ENCODE peak calls at places on chromosomes 5 and 9, in six cellular contexts. One of them, this sample, is unnamed.
A peak's percentile ranks its signal among the peaks of the same experiment; 100 is the strongest.

GRCh38 chr5:172334196-172334595 is 50.6 kb upstream of the UBTD2 start:
- DNase-seq in psoas muscle: no peak
- DNase-seq in HCT116: no peak
- DNase-seq in heart right ventricle: no peak
- DNase-seq in transverse colon: no peak
- DNase-seq in CD8-positive, alpha-beta T cell: no peak
- DNase-seq in this sample: no peak

GRCh38 chr5:3709058-3709723 is 113.6 kb downstream of the IRX1 start:
- DNase-seq in psoas muscle: no peak
- DNase-seq in HCT116: no peak
- DNase-seq in heart right ventricle: no peak
- DNase-seq in transverse colon: no peak
- DNase-seq in CD8-positive, alpha-beta T cell: no peak
- DNase-seq in this sample: no peak

GRCh38 chr9:82761911-82762310 is 301.0 kb downstream of the RASEF start:
- DNase-seq in psoas muscle: no peak
- DNase-seq in HCT116: no peak
- DNase-seq in heart right ventricle: no peak
- DNase-seq in transverse colon: no peak
- DNase-seq in CD8-positive, alpha-beta T cell: no peak
- DNase-seq in this sample: no peak

GRCh38 chr9:98877211-98877730 is 66.4 kb upstream of the COL15A1 start:
- DNase-seq in psoas muscle: no peak
- DNase-seq in HCT116: no peak
- DNase-seq in heart right ventricle: no peak
- DNase-seq in transverse colon: no peak
- DNase-seq in CD8-positive, alpha-beta T cell: no peak
- DNase-seq in this sample: no peak

GRCh38 chr9:92151691-92152393 is 36.6 kb upstream of the SPTLC1 start:
- DNase-seq in psoas muscle: no peak
- DNase-seq in HCT116: no peak
- DNase-seq in heart right ventricle: no peak
- DNase-seq in transverse colon: no peak
- DNase-seq in CD8-positive, alpha-beta T cell: no peak
- DNase-seq in this sample: no peak

GRCh38 chr9:113808391-113809191 is 67.5 kb upstream of the ZNF618 start:
- DNase-seq in psoas muscle: peak; percentile 22
- DNase-seq in HCT116: peak; percentile 26
- DNase-seq in heart right ventricle: no peak
- DNase-seq in transverse colon: no peak
- DNase-seq in CD8-positive, alpha-beta T cell: no peak
- DNase-seq in this sample: peak; percentile 82

GRCh38 chr9:2722715-2723114 is 5.4 kb downstream of the KCNV2 start:
- DNase-seq in psoas muscle: peak; percentile 27
- DNase-seq in HCT116: no peak
- DNase-seq in heart right ventricle: no peak
- DNase-seq in transverse colon: no peak
- DNase-seq in CD8-positive, alpha-beta T cell: no peak
- DNase-seq in this sample: no peak

GRCh38 chr9:87564111-87564510 is 66.4 kb downstream of the DAPK1 start:
- DNase-seq in psoas muscle: no peak
- DNase-seq in HCT116: no peak
- DNase-seq in heart right ventricle: no peak
- DNase-seq in transverse colon: no peak
- DNase-seq in CD8-positive, alpha-beta T cell: no peak
- DNase-seq in this sample: no peak

GRCh38 chr9:97599447-97599846 is 33.7 kb downstream of the TSTD2 start:
- DNase-seq in psoas muscle: no peak
- DNase-seq in HCT116: no peak
- DNase-seq in heart right ventricle: no peak
- DNase-seq in transverse colon: no peak
- DNase-seq in CD8-positive, alpha-beta T cell: no peak
- DNase-seq in this sample: no peak

GRCh38 chr9:97598461-97599288 is 34.5 kb downstream of the TSTD2 start:
- DNase-seq in psoas muscle: peak; percentile 66
- DNase-seq in HCT116: peak; percentile 46
- DNase-seq in heart right ventricle: peak; percentile 84
- DNase-seq in transverse colon: peak; percentile 80
- DNase-seq in CD8-positive, alpha-beta T cell: peak; percentile 46
- DNase-seq in this sample: peak; percentile 82

GRCh38 chr9:97594414-97594921 is 38.7 kb downstream of the TSTD2 start:
- DNase-seq in psoas muscle: peak; percentile 74
- DNase-seq in HCT116: no peak
- DNase-seq in heart right ventricle: peak; percentile 54
- DNase-seq in transverse colon: no peak
- DNase-seq in CD8-positive, alpha-beta T cell: no peak
- DNase-seq in this sample: no peak

GRCh38 chr9:97593960-97594359 is 39.2 kb downstream of the TSTD2 start:
- DNase-seq in psoas muscle: no peak
- DNase-seq in HCT116: no peak
- DNase-seq in heart right ventricle: no peak
- DNase-seq in transverse colon: no peak
- DNase-seq in CD8-positive, alpha-beta T cell: no peak
- DNase-seq in this sample: no peak

GRCh38 chr9:97596906-97597305 is 36.3 kb downstream of the TSTD2 start:
- DNase-seq in psoas muscle: no peak
- DNase-seq in HCT116: no peak
- DNase-seq in heart right ventricle: no peak
- DNase-seq in transverse colon: no peak
- DNase-seq in CD8-positive, alpha-beta T cell: no peak
- DNase-seq in this sample: no peak
- H3K27ac ChIP-seq in psoas muscle: peak overlapping the region; percentile 77
- H3K27ac ChIP-seq in HCT116: no peak overlapping the region
- H3K27ac ChIP-seq in heart right ventricle: no peak overlapping the region
- H3K27ac ChIP-seq in transverse colon: peak overlapping the region; percentile 17
- H3K27ac ChIP-seq in CD8-positive, alpha-beta T cell: no peak overlapping the region
- H3K27ac ChIP-seq in this sample: peak overlapping the region; percentile 78

DNA sequence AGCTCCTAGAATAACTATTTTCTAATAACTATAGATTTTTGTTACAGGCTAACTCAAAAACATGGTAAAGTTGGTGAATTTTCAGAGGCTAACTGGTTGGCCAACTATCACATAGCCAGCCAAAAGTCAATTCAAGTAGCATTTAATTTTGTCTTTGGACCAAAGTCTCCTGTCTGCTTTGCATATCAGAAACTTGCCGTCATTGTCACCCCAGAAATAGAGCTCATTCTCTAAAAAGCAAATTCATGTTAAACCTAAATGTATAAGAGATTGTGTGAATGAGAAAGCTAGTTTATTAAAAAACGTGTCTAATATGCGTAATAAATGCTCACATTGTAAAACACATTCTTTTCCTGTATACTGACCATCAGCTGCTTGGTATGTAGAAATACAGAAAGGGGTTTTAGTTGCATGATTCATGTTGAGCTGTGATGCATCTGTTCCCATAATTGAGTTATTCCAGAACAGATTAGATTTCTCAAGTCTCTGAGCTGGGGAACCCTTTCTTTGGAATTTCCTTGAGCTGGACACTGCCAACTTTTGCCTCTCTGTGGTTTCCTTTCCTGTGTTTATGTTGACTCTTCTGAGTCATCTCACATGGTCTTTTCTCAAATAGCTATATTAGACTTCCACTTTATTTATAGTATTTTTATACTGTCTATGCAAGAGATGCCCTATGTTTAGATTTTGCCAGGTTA is 7.3 kb downstream of the SRFBP1 start:
- DNase-seq in psoas muscle: no peak
- DNase-seq in HCT116: peak; percentile 61
- DNase-seq in heart right ventricle: no peak
- DNase-seq in transverse colon: no peak
- DNase-seq in CD8-positive, alpha-beta T cell: no peak
- DNase-seq in this sample: no peak
- H3K4me3 ChIP-seq in psoas muscle: peak overlapping the region; percentile 35
- H3K4me3 ChIP-seq in HCT116: no peak overlapping the region
- H3K4me3 ChIP-seq in heart right ventricle: no peak overlapping the region
- H3K4me3 ChIP-seq in transverse colon: no peak overlapping the region
- H3K4me3 ChIP-seq in CD8-positive, alpha-beta T cell: no peak overlapping the region
- H3K4me3 ChIP-seq in this sample: no peak overlapping the region

DNA sequence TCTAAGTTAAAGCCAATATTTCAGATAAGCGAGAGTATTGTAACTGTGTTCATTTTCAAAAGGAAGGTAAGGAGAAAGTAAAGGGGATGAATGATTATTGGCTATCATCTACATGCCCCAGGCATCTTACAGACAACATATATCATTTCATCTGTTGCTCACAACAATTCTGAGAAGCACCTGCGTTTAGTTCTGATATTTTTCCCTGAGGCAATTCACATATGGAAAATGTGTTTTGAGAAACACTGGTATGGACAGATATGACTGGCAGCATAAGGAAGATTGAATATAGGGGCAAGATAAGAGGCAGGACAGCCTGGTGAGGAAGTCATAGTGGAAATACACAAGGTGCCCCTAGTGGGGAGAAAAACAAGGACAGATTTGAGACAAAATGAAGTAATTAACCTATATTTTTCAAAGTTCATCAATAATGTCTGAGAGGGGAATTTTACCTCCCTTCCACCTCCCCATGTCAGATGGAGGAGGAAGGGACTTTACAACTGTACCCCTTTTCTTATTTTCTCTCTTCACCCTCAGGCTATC is 87.7 kb upstream of the TRIM32 start:
- DNase-seq in psoas muscle: no peak
- DNase-seq in HCT116: no peak
- DNase-seq in heart right ventricle: no peak
- DNase-seq in transverse colon: no peak
- DNase-seq in CD8-positive, alpha-beta T cell: no peak
- DNase-seq in this sample: no peak
- TF ChIP-seq CTCF in psoas muscle: no peak
- TF ChIP-seq CTCF in HCT116: peak; percentile 39
- TF ChIP-seq CTCF in heart right ventricle: no peak
- TF ChIP-seq CTCF in transverse colon: no peak
- TF ChIP-seq CTCF in CD8-positive, alpha-beta T cell: no peak
- TF ChIP-seq CTCF in this sample: no peak

DNA sequence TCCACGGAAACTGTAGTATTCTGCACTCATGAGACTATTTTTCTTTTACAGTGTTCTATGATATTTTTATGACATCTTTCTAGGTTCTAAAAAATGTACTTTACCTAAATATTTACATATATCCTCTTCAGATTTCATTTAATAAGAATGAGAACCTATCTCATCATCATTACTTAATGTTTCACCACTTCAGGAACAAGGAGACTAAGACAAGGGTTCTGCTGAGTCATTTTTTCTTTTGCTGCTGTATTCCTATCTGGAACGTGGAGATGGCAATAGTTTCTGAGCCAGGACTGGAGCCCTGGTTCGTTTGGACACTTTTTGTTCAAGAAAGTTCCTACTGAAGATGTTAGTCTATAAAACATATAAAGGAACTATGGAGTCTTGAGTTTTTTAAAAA is 258.2 kb upstream of the MAP3K1 start:
- DNase-seq in psoas muscle: no peak
- DNase-seq in HCT116: no peak
- DNase-seq in heart right ventricle: no peak
- DNase-seq in transverse colon: no peak
- DNase-seq in CD8-positive, alpha-beta T cell: no peak
- DNase-seq in this sample: no peak
- H3K27ac ChIP-seq in psoas muscle: no peak overlapping the region
- H3K27ac ChIP-seq in HCT116: no peak overlapping the region
- H3K27ac ChIP-seq in heart right ventricle: no peak overlapping the region
- H3K27ac ChIP-seq in transverse colon: no peak overlapping the region
- H3K27ac ChIP-seq in CD8-positive, alpha-beta T cell: no peak overlapping the region
- H3K27ac ChIP-seq in this sample: no peak overlapping the region

GRCh38 chr9:93183663-93184438 is at the start of gene WNK2:
- DNase-seq in psoas muscle: peak; percentile 34
- DNase-seq in HCT116: no peak
- DNase-seq in heart right ventricle: no peak
- DNase-seq in transverse colon: peak; percentile 67
- DNase-seq in CD8-positive, alpha-beta T cell: no peak
- DNase-seq in this sample: no peak
- H3K4me3 ChIP-seq in psoas muscle: peak within 1 kb of the TSS; percentile 77
- H3K4me3 ChIP-seq in HCT116: peak within 1 kb of the TSS; percentile 52
- H3K4me3 ChIP-seq in heart right ventricle: peak within 1 kb of the TSS; percentile 75
- H3K4me3 ChIP-seq in transverse colon: peak within 1 kb of the TSS; percentile 53
- H3K4me3 ChIP-seq in CD8-positive, alpha-beta T cell: peak within 1 kb of the TSS; percentile 52
- H3K4me3 ChIP-seq in this sample: peak within 1 kb of the TSS; percentile 48

GRCh38 chr9:109182550-109182939 is 15.5 kb upstream of the FRRS1L start:
- DNase-seq in psoas muscle: no peak
- DNase-seq in HCT116: no peak
- DNase-seq in heart right ventricle: no peak
- DNase-seq in transverse colon: no peak
- DNase-seq in CD8-positive, alpha-beta T cell: no peak
- DNase-seq in this sample: no peak

GRCh38 chr9:109181284-109181683 is 14.2 kb upstream of the FRRS1L start:
- DNase-seq in psoas muscle: no peak
- DNase-seq in HCT116: no peak
- DNase-seq in heart right ventricle: no peak
- DNase-seq in transverse colon: no peak
- DNase-seq in CD8-positive, alpha-beta T cell: no peak
- DNase-seq in this sample: no peak

GRCh38 chr9:109186857-109187256 is 19.8 kb upstream of the FRRS1L start:
- DNase-seq in psoas muscle: no peak
- DNase-seq in HCT116: no peak
- DNase-seq in heart right ventricle: no peak
- DNase-seq in transverse colon: no peak
- DNase-seq in CD8-positive, alpha-beta T cell: no peak
- DNase-seq in this sample: no peak

GRCh38 chr9:109179801-109180523 is 12.9 kb upstream of the FRRS1L start:
- DNase-seq in psoas muscle: no peak
- DNase-seq in HCT116: no peak
- DNase-seq in heart right ventricle: peak; percentile 11
- DNase-seq in transverse colon: no peak
- DNase-seq in CD8-positive, alpha-beta T cell: no peak
- DNase-seq in this sample: no peak

DNA sequence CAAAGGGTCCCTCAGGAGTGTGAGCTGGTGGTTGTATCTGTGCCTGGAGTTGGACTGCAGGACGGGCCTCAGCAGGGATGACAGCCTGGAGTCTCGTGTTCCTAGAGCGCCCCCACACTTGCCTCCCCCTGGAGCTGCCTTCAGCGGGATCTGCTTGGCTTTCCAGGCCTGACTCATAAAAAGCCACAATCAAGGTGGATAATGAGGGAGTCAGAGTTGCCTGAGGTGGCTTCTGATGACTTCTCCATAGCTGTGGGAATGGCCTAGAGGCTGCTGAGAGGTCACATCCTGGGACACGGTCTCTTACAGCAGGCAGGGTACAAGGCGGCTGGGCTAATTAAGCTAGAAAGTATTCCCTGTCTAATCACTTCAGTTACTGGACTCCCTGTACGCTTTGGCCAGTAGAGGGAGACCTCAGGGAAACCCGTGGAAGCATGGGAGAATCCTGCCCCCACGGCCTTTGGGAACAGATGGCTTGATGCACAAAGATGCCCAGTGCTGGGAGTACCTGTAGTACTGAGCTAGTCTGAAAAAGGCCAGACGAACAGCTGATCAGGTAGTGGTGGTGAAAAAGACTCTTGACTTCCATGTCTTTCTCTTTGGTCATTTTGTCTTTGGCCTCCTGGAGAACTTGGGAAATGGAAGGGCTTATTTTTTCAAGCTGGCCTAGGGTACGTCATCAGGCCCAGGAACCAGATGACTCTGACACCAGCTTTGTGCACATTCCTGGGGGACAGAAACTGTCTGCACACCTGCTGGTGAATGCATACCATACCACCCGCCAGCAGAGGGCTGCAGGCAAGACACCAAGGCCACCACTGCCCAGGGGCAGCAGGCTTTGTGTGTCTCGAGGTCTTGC is 16.1 kb upstream of the FRRS1L start:
- DNase-seq in psoas muscle: no peak
- DNase-seq in HCT116: peak; percentile 47
- DNase-seq in heart right ventricle: no peak
- DNase-seq in transverse colon: peak; percentile 30
- DNase-seq in CD8-positive, alpha-beta T cell: no peak
- DNase-seq in this sample: no peak
- TF ChIP-seq CTCF in psoas muscle: no peak
- TF ChIP-seq CTCF in HCT116: peak; percentile 55
- TF ChIP-seq CTCF in heart right ventricle: peak; percentile 33
- TF ChIP-seq CTCF in transverse colon: no peak
- TF ChIP-seq CTCF in CD8-positive, alpha-beta T cell: no peak
- TF ChIP-seq CTCF in this sample: no peak

GRCh38 chr5:7261049-7261448 is 134.9 kb upstream of the ADCY2 start:
- DNase-seq in psoas muscle: no peak
- DNase-seq in HCT116: no peak
- DNase-seq in heart right ventricle: no peak
- DNase-seq in transverse colon: no peak
- DNase-seq in CD8-positive, alpha-beta T cell: no peak
- DNase-seq in this sample: no peak
- H3K27ac ChIP-seq in psoas muscle: no peak overlapping the region
- H3K27ac ChIP-seq in HCT116: no peak overlapping the region
- H3K27ac ChIP-seq in heart right ventricle: no peak overlapping the region
- H3K27ac ChIP-seq in transverse colon: no peak overlapping the region
- H3K27ac ChIP-seq in CD8-positive, alpha-beta T cell: no peak overlapping the region
- H3K27ac ChIP-seq in this sample: no peak overlapping the region

This sample was measured in tibial artery.